ENCODE peak calls at places on chromosomes 1 and 21, in four cellular contexts. T is K562, J is GM12878, P is HepG2. B is an unnamed sample.

GRCh38 chr1:68725353-68725752 is 228.5 kb upstream of the DEPDC1 start:
- DNase-seq in T (no peak), J (no peak), P (no peak), B (no peak)

GRCh38 chr1:159919236-159919865 is 6.0 kb downstream of the TAGLN2 start:
- DNase-seq in T (no peak), J (no peak), P (no peak), B (no peak)

GRCh38 chr1:175472464-175472863 is 270.9 kb downstream of the TNR start:
- DNase-seq in T (no peak), J (no peak), P (no peak), B (no peak)

GRCh38 chr1:51421961-51422360 is 91.6 kb upstream of the TTC39A start:
- DNase-seq in T (peak; percentile 51), J (no peak), P (peak; percentile 33), B (peak; percentile 29)

GRCh38 chr1:85133565-85134159 is 67.2 kb downstream of the SYDE2 start:
- DNase-seq in T (no peak), J (no peak), P (no peak), B (no peak)

GRCh38 chr1:60898987-60899386 is 183.4 kb upstream of the NFIA start:
- DNase-seq in T (no peak), J (peak; percentile 7), P (no peak), B (no peak)

GRCh38 chr1:208654241-208654640 is 410.1 kb upstream of the PLXNA2 start:
- DNase-seq in T (peak; percentile 44), J (no peak), P (peak; percentile 12), B (peak; percentile 42)

GRCh38 chr1:178625695-178626094 is 99.3 kb upstream of the RALGPS2 start:
- DNase-seq in T (no peak), J (no peak), P (peak; percentile 45), B (no peak)

GRCh38 chr1:206464456-206464964 is 5.8 kb upstream of the IKBKE start:
- DNase-seq in T (no peak), J (no peak), P (no peak), B (peak; percentile 55)

GRCh38 chr1:12342261-12343003 is 112.6 kb downstream of the VPS13D start:
- DNase-seq in T (no peak), J (no peak), P (peak; percentile 7), B (no peak)

GRCh38 chr1:32179193-32179442 is 357 bp upstream of the TXLNA start:
- DNase-seq in T (no peak), J (no peak), P (no peak), B (no peak)

GRCh38 chr1:179287456-179287855 is 6.1 kb upstream of the SOAT1 start:
- DNase-seq in T (no peak), J (no peak), P (no peak), B (peak; percentile 9)

GRCh38 chr1:119006406-119007279 is 18.5 kb upstream of the TBX15 start:
- DNase-seq in T (no peak), J (no peak), P (no peak), B (no peak)

GRCh38 chr21:25887646-25888321 is 153.0 kb downstream of the GABPA start:
- DNase-seq in T (no peak), J (no peak), P (peak; percentile 75), B (no peak)

GRCh38 chr1:150121236-150121862 is 28.4 kb upstream of the PLEKHO1 start:
- DNase-seq in T (no peak), J (no peak), P (no peak), B (no peak)

GRCh38 chr1:218435528-218435927 is 90.4 kb downstream of the TGFB2 start:
- DNase-seq in T (no peak), J (no peak), P (peak; percentile 15), B (no peak)

GRCh38 chr1:197440730-197441129 is 172.7 kb downstream of the CRB1 start:
- DNase-seq in T (no peak), J (no peak), P (no peak), B (no peak)

GRCh38 chr1:59332983-59333382 is 36.1 kb downstream of the FGGY start:
- DNase-seq in T (no peak), J (no peak), P (no peak), B (no peak)

GRCh38 chr1:20846461-20847374 is 59.6 kb upstream of the HP1BP3 start:
- DNase-seq in T (no peak), J (no peak), P (no peak), B (no peak)

GRCh38 chr1:109290998-109291397 is 8.1 kb upstream of the PSRC1 start:
- DNase-seq in T (no peak), J (no peak), P (no peak), B (no peak)

GRCh38 chr1:212595787-212596714 is 12.5 kb upstream of the ATF3 start:
- DNase-seq in T (peak; percentile 71), J (peak; percentile 90), P (peak; percentile 73), B (peak; percentile 85)

GRCh38 chr21:38434913-38435533 is 63.3 kb downstream of the ERG start:
- DNase-seq in T (no peak), J (no peak), P (no peak), B (no peak)

GRCh38 chr1:3060601-3061551 is 8.1 kb upstream of the PRDM16 start:
- DNase-seq in T (no peak), J (no peak), P (no peak), B (no peak)

DNA sequence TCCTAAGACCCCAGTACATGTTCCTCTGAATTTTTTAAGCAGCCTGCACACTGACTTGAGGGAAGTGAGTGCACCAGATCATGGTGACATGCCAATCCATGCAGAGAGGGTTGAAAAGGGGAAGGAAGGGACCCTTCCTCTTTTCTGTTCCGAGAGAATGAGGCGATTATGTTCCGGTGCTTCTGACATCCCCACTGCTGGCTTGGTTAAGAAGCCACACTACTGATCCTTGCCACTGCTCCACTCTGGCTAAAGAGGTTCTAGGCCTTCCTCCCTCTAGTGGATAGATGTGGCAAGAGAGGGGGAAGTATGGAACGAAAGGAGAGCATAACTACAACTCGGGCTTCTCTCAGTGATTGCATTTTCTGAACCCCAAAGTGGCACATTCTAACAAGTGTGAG is 1.8 kb upstream of the CYB5R1 start:
- DNase-seq in T (peak; percentile 74), J (peak; percentile 33), P (peak; percentile 78), B (peak; percentile 75)
- TF ChIP-seq CHD4 in T (no peak), J (no peak), P (no peak), B (no peak)

DNA sequence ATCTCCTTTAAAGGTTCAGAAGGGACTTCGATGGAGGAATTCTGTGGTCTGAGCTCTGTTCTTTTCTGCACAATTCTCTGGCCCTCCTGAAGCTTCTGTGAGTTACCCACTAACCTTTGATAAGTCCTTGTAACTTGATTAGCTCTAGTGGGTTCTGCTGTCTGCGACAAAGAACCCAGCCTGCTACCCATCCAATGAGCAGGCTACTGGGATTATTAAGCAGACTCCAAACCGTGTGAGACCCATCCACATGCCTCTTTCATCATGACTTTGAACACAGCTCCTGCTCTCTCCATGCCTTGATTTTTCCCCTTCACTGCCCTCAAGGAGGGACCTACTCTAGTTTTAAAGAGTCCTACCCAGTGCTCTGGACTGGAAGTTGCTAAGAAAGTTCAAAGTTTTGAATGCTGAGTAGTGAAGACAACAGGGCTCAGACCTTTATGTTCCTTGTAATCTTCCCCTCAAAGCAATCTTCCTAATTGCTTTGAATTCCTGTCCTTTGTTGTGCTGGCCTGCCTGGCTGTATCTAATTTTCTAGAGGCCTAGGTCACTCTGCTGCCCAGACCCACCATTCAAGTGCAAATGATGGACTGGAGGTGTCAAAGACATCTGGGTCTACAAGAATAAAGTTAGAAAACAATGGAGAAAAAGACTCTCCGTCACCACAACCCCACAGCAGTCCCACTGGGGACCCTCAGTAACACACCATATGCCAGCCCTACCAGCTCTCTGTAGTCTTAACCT is 146.9 kb downstream of the RHOU start:
- DNase-seq in T (no peak), J (no peak), P (no peak), B (no peak)
- TF ChIP-seq CHD4 in T (no peak), J (no peak), P (no peak), B (no peak)

GRCh38 chr1:72207059-72207458 is 75.3 kb downstream of the NEGR1 start:
- DNase-seq in T (no peak), J (no peak), P (no peak), B (no peak)

GRCh38 chr1:72197786-72198185 is 84.6 kb downstream of the NEGR1 start:
- DNase-seq in T (no peak), J (no peak), P (no peak), B (no peak)

DNA sequence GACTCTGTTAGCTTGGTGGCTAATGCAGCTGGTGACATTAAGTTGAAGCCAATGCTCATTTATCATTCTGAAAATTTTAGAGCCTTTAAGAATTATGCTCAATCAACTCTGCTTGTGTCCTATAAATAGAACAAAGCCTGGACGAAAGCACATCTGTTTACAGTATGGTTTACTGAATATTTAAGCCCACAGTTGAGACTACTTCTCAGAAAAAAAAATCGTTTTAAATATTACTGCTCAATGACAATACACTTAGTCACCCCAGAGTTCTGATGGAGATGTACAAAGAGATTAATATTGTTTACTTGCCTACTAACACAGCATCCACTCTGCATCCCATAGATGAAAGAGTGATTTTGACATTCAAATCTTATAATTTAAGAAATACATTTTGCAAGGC is 79.6 kb downstream of the NEGR1 start:
- DNase-seq in T (no peak), J (no peak), P (no peak), B (no peak)
- TF ChIP-seq CHD4 in T (no peak), J (no peak), P (no peak), B (no peak)

GRCh38 chr21:36465481-36465880 is 14.4 kb downstream of the CLDN14 start:
- DNase-seq in T (no peak), J (no peak), P (no peak), B (no peak)
- TF ChIP-seq CHD4 in T (no peak), J (no peak), P (no peak), B (no peak)

GRCh38 chr1:27331426-27331825 is 9.5 kb downstream of the TMEM222 start:
- DNase-seq in T (no peak), J (no peak), P (no peak), B (no peak)

GRCh38 chr1:27331922-27332321 is 9.9 kb upstream of the SYTL1 start:
- DNase-seq in T (no peak), J (no peak), P (no peak), B (no peak)

GRCh38 chr1:27330786-27331185 is 8.8 kb downstream of the TMEM222 start:
- DNase-seq in T (no peak), J (no peak), P (no peak), B (no peak)

GRCh38 chr1:27333717-27334279 is 8.0 kb upstream of the SYTL1 start:
- DNase-seq in T (no peak), J (no peak), P (no peak), B (no peak)

DNA sequence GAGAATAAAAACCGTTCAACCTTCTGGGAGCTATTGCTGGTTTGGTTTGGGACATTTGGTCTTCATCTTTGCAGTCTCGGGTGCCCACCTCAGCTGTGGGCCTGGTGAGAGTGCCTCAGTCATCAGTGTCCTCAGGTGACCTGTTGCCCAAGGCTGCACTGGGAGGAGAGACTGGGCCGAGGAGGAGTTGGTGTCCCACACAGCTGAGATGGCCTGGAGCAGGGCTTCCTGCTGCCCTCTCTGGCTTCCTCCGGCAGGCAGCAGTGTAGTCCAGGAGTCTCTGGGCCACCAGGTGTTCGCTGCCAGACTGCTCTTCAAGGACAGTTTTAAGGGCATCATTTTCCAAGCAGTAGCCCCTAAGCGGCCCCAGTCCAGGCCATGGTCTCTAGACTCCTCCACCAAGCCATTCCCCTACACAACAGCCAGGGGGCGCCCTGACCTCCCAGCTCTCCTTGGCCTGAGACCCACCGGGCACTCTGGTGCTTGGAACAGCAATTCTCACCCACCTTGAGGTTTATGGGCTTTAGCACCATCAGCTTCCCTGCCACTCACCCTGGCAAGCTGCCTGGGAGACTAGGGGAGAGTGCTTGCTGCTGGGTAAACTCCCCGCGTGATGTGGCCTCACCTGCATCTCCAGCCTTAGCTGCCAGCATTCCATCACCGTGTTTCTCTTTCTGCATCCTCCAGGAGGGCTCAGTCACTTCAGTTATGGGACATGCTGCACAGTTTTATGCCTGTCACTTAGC is 9.1 kb upstream of the SYTL1 start:
- DNase-seq in T (peak; percentile 78), J (no peak), P (no peak), B (peak; percentile 69)
- TF ChIP-seq CHD4 in T (no peak), J (no peak), P (no peak), B (no peak)

B was measured in A549.